ENCODE peak calls at places on chromosomes 7 and 10, in four cellular contexts. One of them, this sample, is unnamed.

GRCh38 chr10:117241541-117242462 is 888 bp downstream of the SLC18A2 start:
- DNase-seq in psoas muscle: no peak
- DNase-seq in Caco-2: peak
- DNase-seq in left lung: peak
- DNase-seq in this sample: no peak

GRCh38 chr10:49154641-49155040 is 20.8 kb upstream of the FAM170B start:
- DNase-seq in psoas muscle: no peak
- DNase-seq in Caco-2: no peak
- DNase-seq in left lung: no peak
- DNase-seq in this sample: no peak

GRCh38 chr10:97050959-97051496 is 134.7 kb downstream of the SLIT1 start:
- DNase-seq in psoas muscle: no peak
- DNase-seq in Caco-2: no peak
- DNase-seq in left lung: no peak
- DNase-seq in this sample: no peak

GRCh38 chr7:93185303-93186027 is 37.3 kb upstream of the SAMD9L start:
- DNase-seq in psoas muscle: no peak
- DNase-seq in Caco-2: no peak
- DNase-seq in left lung: no peak
- DNase-seq in this sample: peak

GRCh38 chr10:112366992-112367391 is 6.9 kb upstream of the ACSL5 start:
- DNase-seq in psoas muscle: no peak
- DNase-seq in Caco-2: no peak
- DNase-seq in left lung: no peak
- DNase-seq in this sample: no peak

GRCh38 chr7:33831389-33832118 is 73.8 kb upstream of the BMPER start:
- DNase-seq in psoas muscle: peak
- DNase-seq in Caco-2: no peak
- DNase-seq in left lung: no peak
- DNase-seq in this sample: peak

GRCh38 chr7:36278767-36279171 is 110.9 kb upstream of the ANLN start:
- DNase-seq in psoas muscle: no peak
- DNase-seq in Caco-2: no peak
- DNase-seq in left lung: no peak
- DNase-seq in this sample: no peak

GRCh38 chr10:91589015-91589655 is 43.7 kb downstream of the PPP1R3C start:
- DNase-seq in psoas muscle: peak
- DNase-seq in Caco-2: no peak
- DNase-seq in left lung: no peak
- DNase-seq in this sample: peak

GRCh38 chr7:22565315-22565811 is 65.4 kb upstream of the STEAP1B start:
- DNase-seq in psoas muscle: no peak
- DNase-seq in Caco-2: no peak
- DNase-seq in left lung: no peak
- DNase-seq in this sample: peak

GRCh38 chr7:87047-87446 is 105.3 kb upstream of the FAM20C start:
- DNase-seq in psoas muscle: no peak
- DNase-seq in Caco-2: no peak
- DNase-seq in left lung: no peak
- DNase-seq in this sample: no peak

GRCh38 chr10:50417906-50418697 is 166.8 kb upstream of the ASAH2 start:
- DNase-seq in psoas muscle: peak
- DNase-seq in Caco-2: peak
- DNase-seq in left lung: peak
- DNase-seq in this sample: peak

GRCh38 chr10:133262696-133263095 is 14.0 kb downstream of the ADAM8 start:
- DNase-seq in psoas muscle: no peak
- DNase-seq in Caco-2: no peak
- DNase-seq in left lung: no peak
- DNase-seq in this sample: no peak

GRCh38 chr7:141312828-141313521 is 238.2 kb upstream of the AGK start:
- DNase-seq in psoas muscle: no peak
- DNase-seq in Caco-2: no peak
- DNase-seq in left lung: no peak
- DNase-seq in this sample: no peak

GRCh38 chr7:153473189-153473588 is 579.0 kb upstream of the DPP6 start:
- DNase-seq in psoas muscle: no peak
- DNase-seq in Caco-2: no peak
- DNase-seq in left lung: no peak
- DNase-seq in this sample: no peak

GRCh38 chr10:75772153-75772887 is 340.9 kb downstream of the LRMDA start:
- DNase-seq in psoas muscle: no peak
- DNase-seq in Caco-2: no peak
- DNase-seq in left lung: no peak
- DNase-seq in this sample: peak

GRCh38 chr10:12906051-12906541 is 95.4 kb downstream of the CCDC3 start:
- DNase-seq in psoas muscle: no peak
- DNase-seq in Caco-2: no peak
- DNase-seq in left lung: no peak
- DNase-seq in this sample: no peak

GRCh38 chr7:146701166-146701565 is 584.6 kb downstream of the CNTNAP2 start:
- DNase-seq in psoas muscle: no peak
- DNase-seq in Caco-2: no peak
- DNase-seq in left lung: no peak
- DNase-seq in this sample: no peak

GRCh38 chr7:86012955-86013354 is 630.8 kb upstream of the GRM3 start:
- DNase-seq in psoas muscle: no peak
- DNase-seq in Caco-2: no peak
- DNase-seq in left lung: no peak
- DNase-seq in this sample: no peak

GRCh38 chr7:129968592-129969383 is 16.0 kb upstream of the UBE2H start:
- DNase-seq in psoas muscle: no peak
- DNase-seq in Caco-2: no peak
- DNase-seq in left lung: no peak
- DNase-seq in this sample: no peak

GRCh38 chr7:117338020-117338419 is 15.2 kb upstream of the WNT2 start:
- DNase-seq in psoas muscle: no peak
- DNase-seq in Caco-2: no peak
- DNase-seq in left lung: no peak
- DNase-seq in this sample: peak

GRCh38 chr7:16471933-16472332 is 6.4 kb upstream of the SOSTDC1 start:
- DNase-seq in psoas muscle: no peak
- DNase-seq in Caco-2: no peak
- DNase-seq in left lung: no peak
- DNase-seq in this sample: no peak

GRCh38 chr10:46526682-46527038 is 29.8 kb downstream of the GPRIN2 start:
- DNase-seq in psoas muscle: peak
- DNase-seq in Caco-2: no peak
- DNase-seq in left lung: peak
- DNase-seq in this sample: peak

GRCh38 chr7:127447326-127447945 is 54.9 kb upstream of the ZNF800 start:
- DNase-seq in psoas muscle: no peak
- DNase-seq in Caco-2: peak
- DNase-seq in left lung: no peak
- DNase-seq in this sample: peak

GRCh38 chr10:116240551-116240950 is 32.5 kb downstream of the GFRA1 start:
- DNase-seq in psoas muscle: no peak
- DNase-seq in Caco-2: no peak
- DNase-seq in left lung: no peak
- DNase-seq in this sample: no peak

GRCh38 chr7:51259766-51260165 is 56.8 kb downstream of the COBL start:
- DNase-seq in psoas muscle: no peak
- DNase-seq in Caco-2: no peak
- DNase-seq in left lung: no peak
- DNase-seq in this sample: no peak

GRCh38 chr7:45421826-45422225 is 152.3 kb upstream of the ADCY1 start:
- DNase-seq in psoas muscle: no peak
- DNase-seq in Caco-2: no peak
- DNase-seq in left lung: no peak
- DNase-seq in this sample: no peak

GRCh38 chr7:13990319-13990983 is 985 bp upstream of the ETV1 start:
- DNase-seq in psoas muscle: peak
- DNase-seq in Caco-2: peak
- DNase-seq in left lung: peak
- DNase-seq in this sample: peak

GRCh38 chr10:19014034-19014433 is 34.6 kb upstream of the MALRD1 start:
- DNase-seq in psoas muscle: no peak
- DNase-seq in Caco-2: no peak
- DNase-seq in left lung: no peak
- DNase-seq in this sample: peak

GRCh38 chr10:4953405-4953804 is 9.8 kb upstream of the AKR1C1 start:
- DNase-seq in psoas muscle: no peak
- DNase-seq in Caco-2: no peak
- DNase-seq in left lung: no peak
- DNase-seq in this sample: no peak

GRCh38 chr7:12321248-12321647 is 82.4 kb downstream of the VWDE start:
- DNase-seq in psoas muscle: no peak
- DNase-seq in Caco-2: no peak
- DNase-seq in left lung: no peak
- DNase-seq in this sample: peak

GRCh38 chr10:72297281-72297967 is 23.7 kb downstream of the DDIT4 start:
- DNase-seq in psoas muscle: peak
- DNase-seq in Caco-2: no peak
- DNase-seq in left lung: peak
- DNase-seq in this sample: peak

GRCh38 chr10:95517536-95518454 is 43.4 kb downstream of the SORBS1 start:
- DNase-seq in psoas muscle: no peak
- DNase-seq in Caco-2: peak
- DNase-seq in left lung: no peak
- DNase-seq in this sample: peak

GRCh38 chr10:4512557-4513286 is 313.3 kb upstream of the AKR1E2 start:
- DNase-seq in psoas muscle: no peak
- DNase-seq in Caco-2: peak
- DNase-seq in left lung: no peak
- DNase-seq in this sample: peak

GRCh38 chr10:110566472-110567200 is 859 bp upstream of the SMC3 start:
- DNase-seq in psoas muscle: no peak
- DNase-seq in Caco-2: peak
- DNase-seq in left lung: no peak
- DNase-seq in this sample: no peak

GRCh38 chr7:85130702-85131101 is 56.2 kb downstream of the SEMA3D start:
- DNase-seq in psoas muscle: no peak
- DNase-seq in Caco-2: no peak
- DNase-seq in left lung: no peak
- DNase-seq in this sample: no peak

DNA sequence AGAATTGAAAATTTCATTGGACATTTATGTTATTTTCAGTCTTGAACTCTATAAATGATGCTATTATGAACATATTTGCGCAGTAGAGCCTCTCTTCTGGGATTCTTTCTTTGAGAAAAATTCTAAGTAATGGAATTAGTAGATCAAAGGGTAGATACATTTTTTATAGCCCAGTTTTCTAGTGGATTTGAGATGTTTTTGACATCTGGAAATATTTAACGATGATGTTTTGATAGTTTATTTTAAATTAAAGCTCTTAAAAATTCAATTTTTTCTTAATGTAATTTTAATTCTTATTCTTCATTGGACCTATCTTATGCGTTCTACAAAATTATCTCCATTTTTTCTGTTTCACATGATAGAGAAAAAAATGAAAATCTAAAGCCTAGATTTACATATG is 103.0 kb downstream of the ADAM22 start:
- DNase-seq in psoas muscle: no peak
- DNase-seq in Caco-2: no peak
- DNase-seq in left lung: no peak
- DNase-seq in this sample: no peak
- H3K4me3 ChIP-seq in psoas muscle: no peak
- H3K4me3 ChIP-seq in Caco-2: no peak
- H3K4me3 ChIP-seq in left lung: no peak
- H3K4me3 ChIP-seq in this sample: no peak

GRCh38 chr7:6438427-6438826 is 9.3 kb downstream of the DAGLB start:
- DNase-seq in psoas muscle: no peak
- DNase-seq in Caco-2: no peak
- DNase-seq in left lung: no peak
- DNase-seq in this sample: no peak
- TF ChIP-seq CTCF in psoas muscle: no peak
- TF ChIP-seq CTCF in Caco-2: no peak
- TF ChIP-seq CTCF in left lung: no peak
- TF ChIP-seq CTCF in this sample: no peak

DNA sequence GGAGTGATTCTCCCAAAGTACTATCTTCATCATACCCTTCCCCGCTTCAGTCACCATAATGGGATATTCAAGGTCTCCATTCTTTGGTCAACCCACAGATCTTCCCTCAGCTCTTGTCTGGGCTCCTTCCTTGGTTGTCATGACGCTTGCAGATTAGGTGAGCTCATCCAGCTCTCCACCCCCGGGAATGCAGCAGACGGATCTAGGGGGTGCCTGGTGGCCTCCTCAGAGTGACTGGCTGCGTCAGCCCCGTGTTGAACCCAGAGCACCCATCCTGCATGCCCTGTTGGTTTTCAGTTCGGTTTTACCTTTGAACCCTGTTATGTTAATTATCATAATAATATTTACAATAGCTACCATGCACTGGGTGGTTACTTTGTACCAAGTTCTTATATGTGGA is 6.4 kb downstream of the NEURL1 start:
- DNase-seq in psoas muscle: no peak
- DNase-seq in Caco-2: no peak
- DNase-seq in left lung: no peak
- DNase-seq in this sample: no peak
- H3K4me3 ChIP-seq in psoas muscle: no peak
- H3K4me3 ChIP-seq in Caco-2: no peak
- H3K4me3 ChIP-seq in left lung: no peak
- H3K4me3 ChIP-seq in this sample: no peak

GRCh38 chr10:21808525-21808924 is 195.0 kb downstream of the DNAJC1 start:
- DNase-seq in psoas muscle: no peak
- DNase-seq in Caco-2: no peak
- DNase-seq in left lung: no peak
- DNase-seq in this sample: no peak

GRCh38 chr10:21807162-21807561 is 196.4 kb downstream of the DNAJC1 start:
- DNase-seq in psoas muscle: no peak
- DNase-seq in Caco-2: no peak
- DNase-seq in left lung: no peak
- DNase-seq in this sample: no peak

GRCh38 chr10:21813944-21814343 is 189.6 kb downstream of the DNAJC1 start:
- DNase-seq in psoas muscle: no peak
- DNase-seq in Caco-2: no peak
- DNase-seq in left lung: no peak
- DNase-seq in this sample: no peak

GRCh38 chr10:21811245-21811585 is 192.3 kb downstream of the DNAJC1 start:
- DNase-seq in psoas muscle: no peak
- DNase-seq in Caco-2: no peak
- DNase-seq in left lung: no peak
- DNase-seq in this sample: peak

DNA sequence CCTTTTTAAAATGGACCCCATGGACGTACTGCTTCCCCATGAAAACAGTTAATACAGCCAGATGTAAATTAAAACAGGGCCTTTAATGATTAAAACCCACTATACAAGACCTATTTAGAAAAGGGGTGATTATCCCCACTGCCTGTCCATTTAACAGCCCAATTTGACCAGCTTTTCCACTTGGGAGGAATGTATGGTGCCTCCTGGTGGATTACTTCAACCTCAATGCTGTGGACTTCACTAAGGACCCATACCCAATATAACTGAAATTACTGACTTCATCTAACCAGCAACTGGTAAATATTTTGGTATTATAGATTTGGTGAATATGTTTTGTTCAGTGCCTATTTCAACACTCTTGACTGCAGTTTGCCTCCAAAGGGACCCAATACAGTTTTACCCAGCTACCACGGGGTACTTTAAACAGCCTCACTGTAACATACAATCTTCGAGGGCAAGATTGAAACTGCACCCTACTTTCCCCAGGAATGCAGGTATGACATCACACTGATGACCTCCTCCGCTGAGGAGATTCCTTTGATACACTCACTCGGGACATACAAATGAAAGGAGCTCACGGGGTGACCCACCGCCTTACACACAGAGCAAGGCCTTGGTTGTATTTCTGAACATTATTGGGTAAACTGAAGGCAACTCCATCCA is 192.8 kb downstream of the DNAJC1 start:
- DNase-seq in psoas muscle: no peak
- DNase-seq in Caco-2: no peak
- DNase-seq in left lung: no peak
- DNase-seq in this sample: no peak
- TF ChIP-seq CTCF in psoas muscle: no peak
- TF ChIP-seq CTCF in Caco-2: peak
- TF ChIP-seq CTCF in left lung: no peak
- TF ChIP-seq CTCF in this sample: no peak